ENCODE peak calls at places on chromosomes 1 and 21, in five cellular contexts. T, H, Z, V and X are unnamed samples.
A peak's percentile ranks its signal among the peaks of the same experiment; 100 is the strongest.

GRCh38 chr1:30744060-30744756 is 13.4 kb downstream of the LAPTM5 start:
- DNase-seq in H (peak; percentile 54), V (no peak), T (no peak), Z (no peak), X (peak; percentile 61)

GRCh38 chr1:170530972-170531757 is 801 bp upstream of the GORAB start:
- DNase-seq in V (no peak), T (no peak), H (no peak), Z (peak; percentile 35), X (no peak)

GRCh38 chr1:30371179-30371788 is 352.1 kb downstream of the MATN1 start:
- DNase-seq in Z (no peak), T (no peak), H (no peak), V (no peak), X (no peak)

GRCh38 chr1:108708726-108709660 is 3.7 kb upstream of the FNDC7 start:
- DNase-seq in H (peak; percentile 11), Z (no peak), V (no peak), T (no peak), X (no peak)

GRCh38 chr21:44865561-44866280 is 7.8 kb downstream of the PTTG1IP start:
- DNase-seq in V (no peak), T (no peak), H (no peak), Z (no peak), X (no peak)

GRCh38 chr21:44983421-44984206 is 43.8 kb downstream of the SLX9 start:
- DNase-seq in Z (no peak), T (no peak), V (peak; percentile 35), H (no peak), X (no peak)

GRCh38 chr1:220325306-220325995 is 53.2 kb upstream of the RAB3GAP2 start:
- DNase-seq in Z (no peak), V (no peak), H (no peak), T (no peak), X (no peak)

GRCh38 chr1:191176131-191176530 is 698.5 kb upstream of the BRINP3 start:
- DNase-seq in H (no peak), Z (no peak), V (no peak), T (no peak), X (no peak)

DNA sequence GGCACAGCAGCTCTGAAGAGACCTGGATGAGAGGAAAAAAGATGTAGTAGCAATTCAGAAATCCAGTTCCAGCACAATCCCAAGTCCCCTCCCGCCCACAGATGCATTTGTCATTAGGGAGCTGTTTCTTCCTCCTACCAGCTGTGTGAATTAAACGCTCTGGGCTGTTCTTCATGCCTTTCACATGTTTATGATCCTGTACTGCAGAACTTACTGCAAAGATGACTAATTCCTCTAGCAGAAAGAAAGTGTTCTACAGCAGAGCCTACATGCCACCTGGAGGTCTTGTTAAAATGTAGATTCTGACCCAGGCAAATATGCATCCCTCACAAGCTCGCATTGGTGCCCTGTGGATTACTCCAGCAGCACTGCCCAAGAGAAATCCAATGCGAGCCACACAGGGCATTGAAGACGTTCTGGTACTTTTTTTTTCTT is 6.5 kb downstream of the ENO1 start:
- DNase-seq in T (no peak), H (no peak), V (no peak), Z (no peak), X (no peak)
- H3K4me3 ChIP-seq in T (peak overlapping the region; percentile 32), H (no peak overlapping the region), V (peak overlapping the region; percentile 26), Z (no peak overlapping the region), X (no peak overlapping the region)

GRCh38 chr1:155325596-155325893 is 4.9 kb downstream of the RUSC1 start:
- DNase-seq in T (no peak), V (no peak), Z (no peak), H (no peak), X (no peak)

GRCh38 chr1:155324717-155325595 is 4.3 kb downstream of the RUSC1 start:
- DNase-seq in T (no peak), Z (peak; percentile 51), H (peak; percentile 41), V (peak; percentile 45), X (no peak)

GRCh38 chr1:155323729-155324040 is 3.0 kb downstream of the RUSC1 start:
- DNase-seq in Z (peak; percentile 88), V (peak; percentile 75), H (peak; percentile 90), T (peak; percentile 69), X (peak; percentile 48)

GRCh38 chr1:155322953-155323728 is 2.4 kb downstream of the RUSC1 start:
- DNase-seq in Z (peak; percentile 94), T (no peak), V (peak; percentile 91), H (peak; percentile 91), X (peak; percentile 79)

DNA sequence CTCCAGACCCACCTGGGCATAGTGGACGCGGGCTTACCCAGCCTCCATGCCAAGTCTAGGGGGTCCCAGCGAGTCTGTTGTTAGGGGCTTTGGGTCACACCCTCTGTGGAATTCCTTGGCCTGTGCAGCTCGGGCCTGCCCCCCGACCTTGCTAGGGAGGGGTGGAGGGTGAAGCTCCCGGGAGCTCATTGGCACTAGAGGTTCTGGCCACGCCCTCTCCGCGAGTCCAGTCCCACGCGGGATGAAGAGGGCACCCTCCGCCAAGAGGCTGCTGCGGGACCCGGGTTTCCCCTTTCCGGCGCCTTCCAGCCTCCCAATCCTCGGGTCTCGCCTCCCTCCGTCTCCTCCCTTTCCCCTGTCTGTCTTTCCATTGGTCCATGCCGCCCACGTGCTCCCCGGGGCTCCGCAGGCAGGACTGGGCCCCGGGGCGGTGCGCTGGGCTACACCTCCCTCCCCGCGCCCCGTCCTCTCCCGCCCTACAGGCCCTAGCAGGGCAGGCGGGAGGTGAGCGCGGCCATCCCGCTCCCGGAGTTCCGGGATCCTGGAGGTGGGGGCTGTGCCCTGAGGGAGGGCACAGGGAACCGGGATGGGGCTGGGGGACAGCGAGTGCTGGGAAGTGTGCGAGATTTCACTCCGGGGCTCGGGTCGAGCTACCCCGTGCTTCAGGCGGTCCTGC is 3.5 kb downstream of the RUSC1 start:
- DNase-seq in Z (peak; percentile 97), T (peak; percentile 70), H (peak; percentile 97), V (peak; percentile 93), X (peak; percentile 75)
- TF ChIP-seq CTCF in Z (no peak), T (no peak), H (no peak), V (no peak), X (no peak)

DNA sequence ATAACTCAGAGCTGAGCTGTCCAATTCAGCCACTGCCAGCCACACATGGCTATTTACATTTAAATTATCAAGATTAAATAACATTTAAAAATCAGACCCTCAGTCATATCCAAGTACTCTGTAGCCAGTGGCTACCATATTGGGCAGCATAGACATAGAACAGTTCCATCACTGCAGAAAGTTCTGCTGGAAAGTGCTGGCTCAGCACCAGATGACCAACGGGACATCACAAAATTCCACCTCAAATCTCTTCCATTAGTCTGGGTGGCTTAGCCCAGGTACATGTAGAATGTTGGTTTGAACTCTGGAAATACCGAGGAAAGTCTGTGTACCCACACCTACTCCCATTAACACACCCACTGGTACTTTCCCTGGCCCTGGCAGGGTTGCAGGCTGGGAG is 129.3 kb downstream of the ZSCAN20 start:
- DNase-seq in V (no peak), H (no peak), Z (no peak), T (no peak), X (no peak)
- H3K4me3 ChIP-seq in V (no peak overlapping the region), H (no peak overlapping the region), Z (no peak overlapping the region), T (no peak overlapping the region), X (no peak overlapping the region)

GRCh38 chr1:3863231-3863935 is 6.1 kb downstream of the DFFB start:
- DNase-seq in V (no peak), H (no peak), Z (no peak), T (no peak), X (no peak)

GRCh38 chr1:3852711-3853498 is 4.1 kb downstream of the CEP104 start:
- DNase-seq in H (no peak), T (no peak), V (no peak), Z (no peak), X (no peak)

GRCh38 chr1:3856923-3857790 is at the start of the genes CEP104 and DFFB:
- DNase-seq in T (peak; percentile 86), V (peak; percentile 98), Z (peak; percentile 85), H (peak; percentile 99), X (peak; percentile 46)

GRCh38 chr1:3857791-3858129 is 484 bp downstream of the DFFB start:
- DNase-seq in Z (no peak), T (no peak), H (peak; percentile 22), V (no peak), X (no peak)

GRCh38 chr1:3858231-3858981 is 1.1 kb downstream of the DFFB start:
- DNase-seq in H (peak; percentile 42), Z (no peak), T (no peak), V (peak; percentile 22), X (peak; percentile 10)
- TF ChIP-seq CTCF in H (peak; percentile 11), Z (no peak), T (no peak), V (peak; percentile 47), X (peak; percentile 24)

DNA sequence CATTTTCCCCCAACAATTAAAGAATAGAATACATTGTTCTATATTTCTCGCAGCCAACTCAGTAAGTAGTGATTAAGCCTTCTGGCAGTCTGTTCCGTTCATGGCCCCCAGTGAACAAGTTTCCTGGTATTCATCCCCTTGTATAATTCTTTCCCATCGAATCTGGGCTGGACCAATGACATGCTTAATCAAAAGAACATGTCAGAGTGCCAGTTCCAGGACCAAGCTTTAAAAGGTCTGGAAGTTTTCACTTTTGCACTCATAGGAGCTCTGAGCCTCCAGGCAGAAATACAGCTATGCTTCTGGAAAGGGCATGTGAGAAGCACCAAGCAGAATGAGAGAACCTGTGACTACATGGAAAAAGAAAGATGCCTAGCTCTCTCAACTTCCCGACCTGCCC is 22.5 kb upstream of the DPYD start:
- DNase-seq in H (peak; percentile 77), Z (no peak), T (no peak), V (no peak), X (no peak)
- H3K4me3 ChIP-seq in H (no peak overlapping the region), Z (no peak overlapping the region), T (no peak overlapping the region), V (no peak overlapping the region), X (no peak overlapping the region)

DNA sequence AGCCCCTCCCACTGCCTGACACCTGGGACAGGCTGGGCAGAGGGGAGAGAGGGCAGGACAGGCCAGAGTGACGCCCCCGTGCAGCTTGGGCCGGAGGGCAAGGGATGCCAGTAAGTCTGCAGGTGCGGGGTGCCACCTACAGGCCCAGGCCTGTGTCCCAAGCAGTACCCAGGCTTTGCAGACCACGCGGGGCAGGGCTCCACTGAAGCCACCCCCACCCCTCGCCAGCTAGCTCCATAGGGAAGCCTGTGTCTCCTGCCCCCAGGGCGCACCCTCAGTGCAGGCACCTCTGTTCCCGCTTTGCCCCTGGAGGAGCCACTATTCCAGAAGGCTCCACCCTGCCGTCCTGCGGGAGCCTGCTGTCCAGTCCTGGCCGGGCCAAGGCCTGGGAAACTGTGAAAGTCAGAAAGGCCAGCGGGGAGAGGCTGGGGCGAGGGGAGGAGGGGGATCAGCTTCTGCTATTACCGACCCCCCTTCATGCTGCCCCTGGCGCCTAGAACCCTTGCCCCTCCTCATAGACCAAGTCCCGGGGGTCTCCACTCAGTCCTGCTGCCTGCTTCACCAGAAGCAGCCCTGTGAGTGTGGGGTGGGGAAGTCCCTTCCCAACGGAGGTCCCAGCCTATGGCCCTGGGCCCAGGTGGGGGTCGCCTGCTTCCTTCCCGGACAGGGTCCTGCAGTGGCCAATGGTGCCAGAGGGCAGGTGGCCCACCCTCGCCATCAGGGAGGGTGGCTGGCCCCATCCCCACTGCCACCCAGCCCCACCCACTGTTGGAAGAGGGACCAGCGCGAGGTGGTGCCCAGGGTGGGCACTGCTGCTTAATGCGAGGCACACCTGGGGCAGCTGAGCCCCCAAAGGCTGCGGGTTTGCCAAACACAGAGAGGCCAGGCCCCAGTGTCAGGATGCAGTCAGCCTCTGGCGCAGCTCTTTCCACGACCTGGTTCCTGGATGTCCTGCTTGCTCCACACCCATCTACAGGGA is 54.4 kb downstream of the KCNAB2 start:
- DNase-seq in T (no peak), H (no peak), V (no peak), Z (no peak), X (no peak)
- TF ChIP-seq CTCF in T (no peak), H (peak; percentile 11), V (peak; percentile 57), Z (no peak), X (peak; percentile 20)